ENCODE peak calls at places on chromosomes 3 and 15, in five cellular contexts. U, V, T, S and I are unnamed samples.
A peak's percentile ranks its signal among the peaks of the same experiment; 100 is the strongest.

GRCh38 chr15:59501531-59502113 is 63.6 kb downstream of the FAM81A start:
- DNase-seq in U (peak; percentile 51), V (peak; percentile 49), T (peak; percentile 58), S (no peak), I (peak; percentile 72)

GRCh38 chr15:58865420-58865880 is 68.0 kb downstream of the SLTM start:
- DNase-seq in U (peak; percentile 18), V (peak; percentile 30), T (peak; percentile 26), S (no peak), I (no peak)

GRCh38 chr15:29968099-29968892 is 114.5 kb upstream of the GOLGA8J start:
- DNase-seq in U (no peak), V (peak; percentile 5), T (no peak), S (no peak), I (peak; percentile 44)

GRCh38 chr15:25673972-25674371 is 189.2 kb downstream of the ATP10A start:
- DNase-seq in U (no peak), V (no peak), T (no peak), S (no peak), I (no peak)

GRCh38 chr3:112813016-112813415 is 33.6 kb downstream of the CD200R1L start:
- DNase-seq in U (no peak), V (no peak), T (no peak), S (no peak), I (no peak)

GRCh38 chr15:25670025-25670554 is 193.0 kb downstream of the ATP10A start:
- DNase-seq in U (peak; percentile 53), V (peak; percentile 39), T (peak; percentile 31), S (no peak), I (no peak)

GRCh38 chr3:192879346-192880031 is 38.2 kb downstream of the MB21D2 start:
- DNase-seq in U (peak; percentile 71), V (peak; percentile 12), T (no peak), S (no peak), I (peak; percentile 87)

GRCh38 chr3:112378989-112379692 is 46.2 kb downstream of the CD200 start:
- DNase-seq in U (peak; percentile 97), V (peak; percentile 20), T (no peak), S (no peak), I (no peak)

GRCh38 chr15:52804526-52805081 is 14.5 kb upstream of the ONECUT1 start:
- DNase-seq in U (no peak), V (no peak), T (no peak), S (no peak), I (no peak)

GRCh38 chr3:86245360-86245759 is 745.6 kb downstream of the VGLL3 start:
- DNase-seq in U (peak; percentile 19), V (no peak), T (no peak), S (no peak), I (no peak)

GRCh38 chr15:22844421-22845288 is 6.2 kb downstream of the NIPA2 start:
- DNase-seq in U (no peak), V (no peak), T (no peak), S (no peak), I (no peak)

GRCh38 chr15:66108483-66109270 is 144.9 kb downstream of the MEGF11 start:
- DNase-seq in U (no peak), V (no peak), T (no peak), S (no peak), I (no peak)

GRCh38 chr3:105032541-105032940 is 334.2 kb upstream of the ALCAM start:
- DNase-seq in U (no peak), V (peak; percentile 38), T (no peak), S (no peak), I (no peak)

GRCh38 chr3:45690331-45691035 is 1.3 kb downstream of the SACM1L start:
- DNase-seq in U (no peak), V (no peak), T (no peak), S (no peak), I (no peak)

GRCh38 chr3:169573129-169573528 is 90.4 kb downstream of the MECOM start:
- DNase-seq in U (peak; percentile 23), V (no peak), T (no peak), S (no peak), I (no peak)

GRCh38 chr15:75159244-75159643 is 42.4 kb upstream of the C15orf39 start:
- DNase-seq in U (no peak), V (no peak), T (no peak), S (no peak), I (no peak)

GRCh38 chr3:38543602-38544001 is 47.5 kb downstream of the EXOG start:
- DNase-seq in U (no peak), V (no peak), T (no peak), S (no peak), I (no peak)

GRCh38 chr3:61612211-61612995 is 51.0 kb downstream of the PTPRG start:
- DNase-seq in U (peak; percentile 23), V (no peak), T (no peak), S (no peak), I (peak; percentile 63)

GRCh38 chr15:34434627-34435305 is 2.8 kb downstream of the GOLGA8A start:
- DNase-seq in U (no peak), V (no peak), T (no peak), S (no peak), I (no peak)

GRCh38 chr15:56105855-56106254 is 112.4 kb upstream of the NEDD4 start:
- DNase-seq in U (no peak), V (no peak), T (no peak), S (no peak), I (no peak)

GRCh38 chr3:117997201-117998049 is 1037.2 kb downstream of the IGSF11 start:
- DNase-seq in U (peak; percentile 86), V (peak; percentile 74), T (peak; percentile 68), S (peak; percentile 32), I (peak; percentile 28)

GRCh38 chr15:35738370-35738769 is 192.4 kb upstream of the DPH6 start:
- DNase-seq in U (peak; percentile 35), V (no peak), T (no peak), S (no peak), I (no peak)

GRCh38 chr3:175896655-175897054 is 1037.5 kb downstream of the NAALADL2 start:
- DNase-seq in U (no peak), V (no peak), T (no peak), S (no peak), I (no peak)

GRCh38 chr15:59953392-59953883 is 50.7 kb upstream of the FOXB1 start:
- DNase-seq in U (no peak), V (peak; percentile 6), T (no peak), S (no peak), I (no peak)

GRCh38 chr15:100241572-100242479 is 99.9 kb downstream of the ADAMTS17 start:
- DNase-seq in U (peak; percentile 54), V (peak; percentile 27), T (no peak), S (no peak), I (no peak)

GRCh38 chr3:127984241-127984975 is 67.8 kb upstream of the SEC61A1 start:
- DNase-seq in U (no peak), V (no peak), T (no peak), S (no peak), I (no peak)

GRCh38 chr3:132817646-132818177 is 95.5 kb upstream of the NPHP3 start:
- DNase-seq in U (no peak), V (no peak), T (no peak), S (no peak), I (no peak)

GRCh38 chr15:72599855-72600464 is 54.5 kb upstream of the GOLGA6B start:
- DNase-seq in U (peak; percentile 71), V (peak; percentile 49), T (peak; percentile 36), S (no peak), I (peak; percentile 56)

GRCh38 chr3:67094167-67094566 is 96.1 kb downstream of the KBTBD8 start:
- DNase-seq in U (no peak), V (no peak), T (peak; percentile 30), S (no peak), I (no peak)

GRCh38 chr3:47612178-47612577 is 33.5 kb upstream of the CSPG5 start:
- DNase-seq in U (peak; percentile 61), V (peak; percentile 11), T (no peak), S (no peak), I (no peak)

GRCh38 chr3:77323616-77324015 is 283.7 kb downstream of the ROBO2 start:
- DNase-seq in U (no peak), V (no peak), T (no peak), S (no peak), I (no peak)

GRCh38 chr3:126415661-126416591 is 21.2 kb downstream of the CFAP100 start:
- DNase-seq in U (no peak), V (no peak), T (no peak), S (no peak), I (no peak)

GRCh38 chr15:56732135-56732880 is 1.0 kb downstream of the ZNF280D start:
- DNase-seq in U (peak; percentile 29), V (peak; percentile 19), T (peak; percentile 27), S (no peak), I (no peak)

GRCh38 chr3:138442433-138442832 is 8.0 kb downstream of the ESYT3 start:
- DNase-seq in U (peak; percentile 31), V (no peak), T (no peak), S (no peak), I (peak; percentile 71)

GRCh38 chr3:72011495-72011894 is 226.5 kb upstream of the PROK2 start:
- DNase-seq in U (no peak), V (no peak), T (no peak), S (no peak), I (no peak)

GRCh38 chr3:72336821-72337479 is 511.3 kb downstream of the SHQ1 start:
- DNase-seq in U (peak; percentile 95), V (peak; percentile 60), T (peak; percentile 87), S (no peak), I (no peak)

GRCh38 chr3:184760337-184761119 is 48.7 kb upstream of the MAGEF1 start:
- DNase-seq in U (no peak), V (no peak), T (no peak), S (no peak), I (no peak)

GRCh38 chr3:105790534-105790933 is 78.3 kb downstream of the CBLB start:
- DNase-seq in U (no peak), V (no peak), T (no peak), S (no peak), I (no peak)

GRCh38 chr3:103308921-103309320 is 874.1 kb downstream of the ZPLD1 start:
- DNase-seq in U (no peak), V (no peak), T (no peak), S (no peak), I (peak; percentile 5)
- TF ChIP-seq CTCF in U (no peak), V (no peak), T (no peak), S (no peak), I (peak; percentile 27)

GRCh38 chr3:157159762-157160651 is at the start of gene CCNL1:
- DNase-seq in U (peak; percentile 99), V (peak; percentile 97), T (peak; percentile 96), S (peak; percentile 96), I (peak; percentile 94)
- H3K4me1 ChIP-seq in U (peaks cover 6% of the 10 kb centered on the region), V (peaks cover 57% of the 10 kb centered on the region), T (peaks cover 23% of the 10 kb centered on the region), S (no peaks in the 10 kb centered on the region), I (peaks cover 41% of the 10 kb centered on the region)

GRCh38 chr15:95647878-95648277 is 682.6 kb upstream of the NR2F2 start:
- DNase-seq in U (no peak), V (no peak), T (no peak), S (no peak), I (no peak)
- TF ChIP-seq CTCF in U (no peak), V (no peak), T (no peak), S (no peak), I (no peak)

GRCh38 chr15:84766461-84767005 is 18.1 kb downstream of the ZNF592 start:
- DNase-seq in U (no peak), V (no peak), T (no peak), S (no peak), I (no peak)

GRCh38 chr15:84762840-84763572 is 14.6 kb downstream of the ZNF592 start:
- DNase-seq in U (no peak), V (no peak), T (no peak), S (no peak), I (no peak)

GRCh38 chr15:84764585-84764984 is 16.2 kb downstream of the ZNF592 start:
- DNase-seq in U (no peak), V (no peak), T (no peak), S (no peak), I (no peak)

GRCh38 chr15:84765675-84766074 is 17.3 kb downstream of the ZNF592 start:
- DNase-seq in U (no peak), V (no peak), T (no peak), S (no peak), I (no peak)

GRCh38 chr15:84764989-84765388 is 16.6 kb downstream of the ZNF592 start:
- DNase-seq in U (no peak), V (no peak), T (no peak), S (no peak), I (no peak)
- H3K4me1 ChIP-seq in U (no peaks in the 10 kb centered on the region), V (peaks cover 43% of the 10 kb centered on the region), T (peaks cover 3% of the 10 kb centered on the region), S (peaks cover 4% of the 10 kb centered on the region), I (peaks cover 16% of the 10 kb centered on the region)